ENCODE peak calls at places on chromosome 2, in five cellular contexts. P is stimulated activated CD4-positive, alpha-beta T cell treated with anti-CD3 and anti-CD28 coated beads, Interleukin-1b, Interleukin-23, amount 100 ng/mL, for 24 hours; Z is DND-41; M is AG04450; W is anterior cingulate cortex. B is an unnamed sample.
A peak's percentile ranks its signal among the peaks of the same experiment; 100 is the strongest.

GRCh38 chr2:1704606-1705556 is 39.4 kb downstream of the PXDN start:
- DNase-seq in Z (no peak), P (no peak), M (no peak), W (no peak), B (no peak)

GRCh38 chr2:30565860-30566358 is 118.9 kb downstream of the LCLAT1 start:
- DNase-seq in M (no peak), Z (no peak), W (no peak), P (peak; percentile 0), B (no peak)

GRCh38 chr2:236642584-236643291 is 73.1 kb downstream of the ACKR3 start:
- DNase-seq in P (no peak), Z (no peak), W (no peak), M (peak; percentile 37), B (no peak)

GRCh38 chr2:81495556-81495955 is 1191.0 kb upstream of the LRRTM1 start:
- DNase-seq in Z (no peak), P (no peak), W (no peak), M (no peak), B (no peak)

GRCh38 chr2:72803151-72803550 is 22.7 kb downstream of the EXOC6B start:
- DNase-seq in Z (no peak), M (no peak), P (no peak), W (no peak), B (no peak)

GRCh38 chr2:149125031-149125725 is 86.7 kb downstream of the LYPD6B start:
- DNase-seq in P (no peak), Z (no peak), M (no peak), W (no peak), B (no peak)

GRCh38 chr2:626491-627339 is 50.5 kb downstream of the TMEM18 start:
- DNase-seq in M (no peak), Z (no peak), P (no peak), W (no peak), B (no peak)

GRCh38 chr2:144320491-144320890 is 199.4 kb downstream of the ZEB2 start:
- DNase-seq in M (no peak), Z (peak; percentile 60), W (no peak), P (peak; percentile 18), B (no peak)

GRCh38 chr2:18651842-18652774 is 62.7 kb upstream of the NT5C1B start:
- DNase-seq in Z (no peak), P (no peak), W (no peak), M (peak; percentile 27), B (no peak)

GRCh38 chr2:152344561-152345195 is 9.7 kb downstream of the FMNL2 start:
- DNase-seq in P (no peak), Z (no peak), M (no peak), W (no peak), B (no peak)

GRCh38 chr2:230067990-230068657 is 600 bp downstream of the SLC16A14 start:
- DNase-seq in Z (peak; percentile 19), P (no peak), W (peak; percentile 59), M (no peak), B (peak; percentile 49)

GRCh38 chr2:120622886-120623753 is 112.5 kb upstream of the GLI2 start:
- DNase-seq in P (no peak), M (no peak), W (peak; percentile 13), Z (no peak), B (no peak)

GRCh38 chr2:37984589-37984988 is 59.5 kb downstream of the RMDN2 start:
- DNase-seq in Z (no peak), P (no peak), W (no peak), M (no peak), B (no peak)

GRCh38 chr2:148990968-148991367 is 47.5 kb upstream of the LYPD6B start:
- DNase-seq in P (no peak), W (no peak), M (no peak), Z (no peak), B (no peak)

GRCh38 chr2:237591021-237591370 is 462 bp upstream of the RAB17 start:
- DNase-seq in Z (no peak), W (no peak), P (no peak), M (no peak), B (no peak)

GRCh38 chr2:126634273-126634861 is 21.6 kb upstream of the GYPC start:
- DNase-seq in P (no peak), W (no peak), M (no peak), Z (no peak), B (no peak)